ENCODE peak calls at places on chromosomes 7 and 10, in five cellular contexts. S is CD8-positive, alpha-beta T cell; J is mammary epithelial cell; Y is neuronal stem cell; T is PC-3. F is an unnamed sample. For H3K27me3, the result is how much of the 10 kb centered on the place peaks cover.

GRCh38 chr7:101104193-101104713 is 19.0 kb downstream of the TRIM56 start:
- DNase-seq in S (no peak), J (no peak), Y (no peak), T (no peak), F (no peak)

GRCh38 chr7:45182856-45183710 is 25.5 kb downstream of the RAMP3 start:
- DNase-seq in S (no peak), J (no peak), Y (no peak), T (no peak), F (no peak)

GRCh38 chr7:158710651-158711102 is 6.1 kb upstream of the NCAPG2 start:
- DNase-seq in S (no peak), J (peak), Y (no peak), T (no peak), F (no peak)

GRCh38 chr10:75461672-75462649 is 30.5 kb downstream of the LRMDA start:
- DNase-seq in S (no peak), J (no peak), Y (no peak), T (no peak), F (no peak)

GRCh38 chr10:97096327-97097153 is 89.2 kb downstream of the SLIT1 start:
- DNase-seq in S (no peak), J (no peak), Y (no peak), T (no peak), F (no peak)

GRCh38 chr7:129607471-129608120 is 3.9 kb upstream of the NRF1 start:
- DNase-seq in S (no peak), J (peak), Y (no peak), T (peak), F (peak)

GRCh38 chr10:72276013-72276387 is 2.3 kb downstream of the DDIT4 start:
- DNase-seq in S (no peak), J (peak), Y (no peak), T (peak), F (no peak)

GRCh38 chr10:11176746-11177145 is 159.1 kb downstream of the CELF2 start:
- DNase-seq in S (no peak), J (no peak), Y (no peak), T (no peak), F (no peak)

GRCh38 chr10:78597791-78598555 is 470.8 kb upstream of the ZMIZ1 start:
- DNase-seq in S (no peak), J (no peak), Y (no peak), T (no peak), F (no peak)

GRCh38 chr10:97762816-97763215 is 9.0 kb downstream of the SFRP5 start:
- DNase-seq in S (no peak), J (no peak), Y (peak), T (no peak), F (no peak)

GRCh38 chr7:10662982-10663884 is 310.4 kb upstream of the PHF14 start:
- DNase-seq in S (no peak), J (no peak), Y (no peak), T (no peak), F (no peak)

DNA sequence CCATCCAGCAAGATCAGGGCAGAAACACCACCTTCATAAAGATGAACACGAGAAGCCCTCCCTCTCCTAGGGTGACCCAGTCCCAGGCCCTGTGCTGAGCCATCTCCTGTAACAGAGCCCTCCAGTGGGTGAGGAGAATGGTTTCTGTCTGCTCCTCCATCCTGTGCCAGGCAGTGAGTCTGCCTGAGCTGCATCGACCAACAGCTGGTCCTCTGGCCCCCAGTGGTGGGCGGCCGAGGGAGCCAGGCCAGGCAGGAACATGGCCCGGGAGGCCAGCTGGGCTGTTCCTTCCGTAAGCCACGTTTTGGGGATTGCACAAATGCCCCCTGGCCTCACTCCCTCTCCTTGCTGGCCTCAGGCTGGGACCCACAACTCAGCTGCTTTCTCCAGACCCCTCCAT is 73.5 kb downstream of the GRB10 start:
- DNase-seq in S (no peak), J (no peak), Y (no peak), T (no peak), F (no peak)
- H3K27me3 ChIP-seq in S (under half), J (under half), Y (under half), T (under half), F (under half)

GRCh38 chr7:27102578-27103442 is at the start of gene HOXA2:
- DNase-seq in S (no peak), J (peak), Y (no peak), T (no peak), F (no peak)
- H3K27me3 ChIP-seq in S (under half), J (under half), Y (half or more), T (under half), F (half or more)

GRCh38 chr10:117535752-117536358 is 6.7 kb upstream of the EMX2 start:
- DNase-seq in S (no peak), J (no peak), Y (no peak), T (no peak), F (no peak)
- H3K27me3 ChIP-seq in S (under half), J (half or more), Y (half or more), T (half or more), F (half or more)

GRCh38 chr10:46556515-46557318 is at the start of gene GPRIN2:
- DNase-seq in S (no peak), J (no peak), Y (peak), T (peak), F (peak)

GRCh38 chr10:46555366-46555712 is 1.1 kb downstream of the GPRIN2 start:
- DNase-seq in S (no peak), J (no peak), Y (no peak), T (no peak), F (no peak)

GRCh38 chr10:46554166-46554781 is 2.2 kb downstream of the GPRIN2 start:
- DNase-seq in S (no peak), J (no peak), Y (no peak), T (no peak), F (no peak)

GRCh38 chr10:46557319-46558140 is 1.1 kb upstream of the GPRIN2 start:
- DNase-seq in S (no peak), J (no peak), Y (no peak), T (no peak), F (no peak)

GRCh38 chr10:46555713-46556514 is 544 bp downstream of the GPRIN2 start:
- DNase-seq in S (no peak), J (no peak), Y (peak), T (no peak), F (peak)
- H3K27me3 ChIP-seq in S (under half), J (under half), Y (half or more), T (under half), F (under half)

GRCh38 chr10:125007436-125007835 is 65.5 kb downstream of the ZRANB1 start:
- DNase-seq in S (no peak), J (no peak), Y (no peak), T (no peak), F (no peak)
- H3K27me3 ChIP-seq in S (under half), J (under half), Y (under half), T (under half), F (under half)

DNA sequence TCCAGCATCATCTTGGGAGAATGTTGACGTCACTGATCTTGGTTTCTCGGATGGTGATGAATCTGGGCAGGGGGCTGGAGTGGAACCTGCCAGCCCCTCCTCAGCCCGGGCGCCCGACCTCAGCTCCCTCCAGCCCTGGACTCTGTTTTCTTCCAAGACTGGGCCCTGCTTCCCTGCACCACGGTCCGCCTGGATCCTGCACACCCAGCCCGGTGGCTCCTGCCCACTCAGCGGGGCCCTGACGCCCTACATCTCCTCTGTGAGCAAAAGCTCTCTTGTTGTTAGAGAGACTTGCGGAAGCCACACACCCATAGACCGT is 22.6 kb upstream of the FAM20C start:
- DNase-seq in S (no peak), J (no peak), Y (no peak), T (no peak), F (no peak)
- H3K27me3 ChIP-seq in S (under half), J (under half), Y (under half), T (under half), F (under half)

GRCh38 chr10:123275183-123275549 is 121.0 kb downstream of the BUB3 start:
- DNase-seq in S (no peak), J (no peak), Y (no peak), T (no peak), F (no peak)
- H3K27me3 ChIP-seq in S (under half), J (under half), Y (under half), T (under half), F (under half)

DNA sequence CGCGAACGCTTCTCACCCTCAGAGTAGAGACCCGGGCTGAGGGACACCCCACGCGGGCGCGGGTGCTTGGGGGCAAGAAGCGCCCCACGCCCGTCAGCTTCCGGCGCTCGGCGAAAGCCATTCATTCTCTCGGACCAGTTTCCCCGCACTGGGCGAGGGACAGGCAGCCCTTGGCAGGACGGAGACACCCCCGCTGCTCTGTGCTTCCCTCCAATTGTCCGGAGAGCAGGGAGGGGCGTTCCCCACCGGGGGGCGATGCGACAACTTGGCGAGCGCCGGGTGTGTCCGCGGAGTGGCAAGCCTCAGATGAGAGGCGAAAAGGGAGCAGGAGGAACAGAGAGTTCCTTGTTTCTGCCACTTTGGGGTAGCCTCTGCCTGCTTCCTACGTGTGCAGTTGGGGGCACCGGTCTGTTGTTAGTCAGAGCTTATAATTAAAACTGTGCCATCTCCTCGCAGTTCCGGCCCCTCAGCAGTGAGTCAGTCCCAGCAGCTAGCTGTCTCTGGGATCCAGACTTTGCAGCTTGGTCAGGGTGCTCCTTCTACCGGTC is 1.7 kb downstream of the GPR158 start:
- DNase-seq in S (no peak), J (no peak), Y (no peak), T (no peak), F (no peak)
- H3K27me3 ChIP-seq in S (under half), J (under half), Y (under half), T (under half), F (half or more)

GRCh38 chr7:155872678-155873369 is 60.6 kb upstream of the SHH start:
- DNase-seq in S (no peak), J (no peak), Y (no peak), T (no peak), F (no peak)

GRCh38 chr7:155871211-155871610 is 58.9 kb upstream of the SHH start:
- DNase-seq in S (no peak), J (no peak), Y (no peak), T (no peak), F (no peak)

GRCh38 chr7:155877167-155877566 is 64.9 kb upstream of the SHH start:
- DNase-seq in S (no peak), J (no peak), Y (no peak), T (peak), F (no peak)

GRCh38 chr7:155874411-155874810 is 62.1 kb upstream of the SHH start:
- DNase-seq in S (no peak), J (no peak), Y (no peak), T (no peak), F (no peak)

GRCh38 chr7:155874010-155874409 is 61.7 kb upstream of the SHH start:
- DNase-seq in S (no peak), J (no peak), Y (no peak), T (no peak), F (no peak)
- H3K27me3 ChIP-seq in S (under half), J (under half), Y (under half), T (under half), F (under half)